ENCODE peak calls at places on chromosomes 7 and 10, in four cellular contexts. X is foreskin fibroblast, F is fibroblast of pulmonary artery, K is spleen. B is an unnamed sample.

GRCh38 chr10:84499846-84500245 is 171.5 kb downstream of the CCSER2 start:
- DNase-seq in X (no peak), F (no peak), K (no peak), B (no peak)

GRCh38 chr7:20797174-20798080 is 10.7 kb upstream of the SP8 start:
- DNase-seq in K (no peak), F (no peak), X (peak), B (no peak)

GRCh38 chr7:134804351-134804750 is 24.9 kb downstream of the CALD1 start:
- DNase-seq in X (peak), F (peak), K (no peak), B (no peak)

GRCh38 chr10:51063659-51064535 is 10.4 kb upstream of the PRKG1 start:
- DNase-seq in K (no peak), F (peak), X (peak), B (no peak)

GRCh38 chr7:158444501-158445420 is 142.9 kb downstream of the PTPRN2 start:
- DNase-seq in X (no peak), F (no peak), K (no peak), B (no peak)

GRCh38 chr7:726084-726853 is at the start of gene DNAAF5:
- DNase-seq in K (peak), F (peak), X (peak), B (peak)

GRCh38 chr10:98125940-98126631 is 8.4 kb upstream of the R3HCC1L start:
- DNase-seq in X (no peak), F (no peak), K (no peak), B (no peak)

GRCh38 chr10:100661546-100661945 is 83.8 kb upstream of the PAX2 start:
- DNase-seq in F (no peak), K (no peak), X (no peak), B (no peak)

GRCh38 chr10:59757966-59758365 is 4.7 kb upstream of the MRLN start:
- DNase-seq in K (no peak), F (peak), X (no peak), B (no peak)

GRCh38 chr7:29146888-29147609 is 712 bp upstream of the CPVL start:
- DNase-seq in K (no peak), F (no peak), X (peak), B (peak)

GRCh38 chr7:44782460-44782859 is 14.0 kb upstream of the PPIA start:
- DNase-seq in X (no peak), F (no peak), K (no peak), B (no peak)

GRCh38 chr7:104652434-104652833 is 324.0 kb downstream of the LHFPL3 start:
- DNase-seq in F (no peak), X (no peak), K (no peak), B (no peak)

GRCh38 chr10:114058297-114058696 is 14.6 kb downstream of the ADRB1 start:
- DNase-seq in F (no peak), K (no peak), X (no peak), B (no peak)

GRCh38 chr10:100656479-100656878 is 88.9 kb upstream of the PAX2 start:
- DNase-seq in X (peak), K (peak), F (peak), B (peak)

GRCh38 chr7:99312316-99313203 is 13.1 kb upstream of the ARPC1A start:
- DNase-seq in K (peak), F (peak), X (peak), B (peak)

GRCh38 chr7:141544831-141545230 is 6.4 kb upstream of the AGK start:
- DNase-seq in F (no peak), X (no peak), K (no peak), B (no peak)

GRCh38 chr10:102150970-102151773 is 1.0 kb upstream of the NOLC1 start:
- DNase-seq in F (peak), X (peak), K (peak), B (no peak)

GRCh38 chr10:97676770-97677581 is 10.1 kb downstream of the AVPI1 start:
- DNase-seq in K (peak), F (peak), X (peak), B (peak)

GRCh38 chr10:59173414-59173813 is 3.0 kb upstream of the PHYHIPL start:
- DNase-seq in K (no peak), X (no peak), F (no peak), B (no peak)

GRCh38 chr10:102399217-102400021 is 3.9 kb downstream of the NFKB2 start:
- DNase-seq in X (peak), K (peak), F (peak), B (peak)

GRCh38 chr10:59825932-59826331 is 72.7 kb upstream of the MRLN start:
- DNase-seq in X (no peak), F (peak), K (no peak), B (no peak)

GRCh38 chr10:91420868-91421267 is 10.7 kb downstream of the HECTD2 start:
- DNase-seq in X (peak), F (peak), K (no peak), B (no peak)

GRCh38 chr7:98647326-98647725 is 30.2 kb downstream of the NPTX2 start:
- DNase-seq in K (peak), X (no peak), F (no peak), B (no peak)

GRCh38 chr10:81095238-81095637 is 557.5 kb downstream of the SH2D4B start:
- DNase-seq in X (no peak), F (no peak), K (no peak), B (no peak)

GRCh38 chr7:70568674-70569334 is 563.1 kb upstream of the GALNT17 start:
- DNase-seq in K (no peak), F (no peak), X (no peak), B (no peak)

GRCh38 chr10:76583711-76584161 is 1053.9 kb downstream of the KCNMA1 start:
- DNase-seq in X (peak), K (no peak), F (peak), B (no peak)

GRCh38 chr10:122163182-122164027 is 107.7 kb upstream of the BTBD16 start:
- DNase-seq in F (no peak), X (peak), K (peak), B (peak)

GRCh38 chr10:62384447-62385081 is 10.4 kb downstream of the ZNF365 start:
- DNase-seq in F (no peak), K (no peak), X (no peak), B (no peak)

GRCh38 chr7:105141068-105141467 is 127.1 kb downstream of the KMT2E start:
- DNase-seq in F (peak), X (peak), K (no peak), B (peak)

GRCh38 chr10:67837519-67838314 is at the start of gene DNAJC12:
- DNase-seq in K (no peak), F (peak), X (peak), B (no peak)

GRCh38 chr10:114517681-114518250 is 113.5 kb upstream of the AFAP1L2 start:
- DNase-seq in X (no peak), K (no peak), F (no peak), B (no peak)

GRCh38 chr7:156527458-156527890 is 113.1 kb upstream of the RNF32 start:
- DNase-seq in X (no peak), K (no peak), F (no peak), B (no peak)

GRCh38 chr7:816751-817671 is 15.3 kb upstream of the SUN1 start:
- DNase-seq in F (no peak), K (peak), X (no peak), B (peak)

GRCh38 chr7:15430191-15430590 is 131.6 kb downstream of the AGMO start:
- DNase-seq in F (no peak), X (no peak), K (no peak), B (no peak)

GRCh38 chr10:11355625-11356024 is 255.8 kb downstream of the USP6NL start:
- DNase-seq in K (no peak), X (peak), F (no peak), B (no peak)

GRCh38 chr10:119533473-119533872 is 9.0 kb downstream of the RGS10 start:
- DNase-seq in K (no peak), X (no peak), F (no peak), B (no peak)

GRCh38 chr7:91019686-91020385 is 244.4 kb upstream of the FZD1 start:
- DNase-seq in F (no peak), X (no peak), K (no peak), B (no peak)
- TF ChIP-seq CTCF in F (no peak), X (no peak), K (no peak), B (no peak)

GRCh38 chr10:2798340-2798739 is 269.0 kb upstream of the PFKP start:
- DNase-seq in K (no peak), F (no peak), X (no peak), B (no peak)
- TF ChIP-seq CTCF in K (no peak), F (no peak), X (no peak), B (no peak)

GRCh38 chr10:130924138-130924819 is 387.2 kb downstream of the TCERG1L start:
- DNase-seq in K (no peak), X (no peak), F (no peak), B (peak)
- TF ChIP-seq CTCF in K (no peak), X (no peak), F (no peak), B (no peak)

GRCh38 chr7:67608806-67609205 is 612.2 kb downstream of the TYW1 start:
- DNase-seq in X (no peak), K (no peak), F (no peak), B (no peak)
- TF ChIP-seq CTCF in X (no peak), K (no peak), F (no peak), B (peak)

GRCh38 chr7:151341357-151342101 is at the start of gene NUB1:
- DNase-seq in X (peak), K (peak), F (peak), B (peak)
- TF ChIP-seq CTCF in X (no peak), K (no peak), F (no peak), B (no peak)